ENCODE peak calls at places on chromosome 21, in seven cellular contexts. R is Karpas-422; K is pancreas; G is spleen; Z is CD4-positive, alpha-beta T cell; H is neuronal stem cell; X is brain microvascular endothelial cell. V is an unnamed sample.

GRCh38 chr21:35204125-35204524 is 155.0 kb upstream of the RUNX1 start:
- DNase-seq in G (no peak), H (no peak), Z (no peak), X (no peak), K (no peak), R (no peak), V (no peak)

GRCh38 chr21:33874161-33874560 is 41.4 kb downstream of the ATP5PO start:
- DNase-seq in G (peak), R (no peak), K (no peak), Z (no peak), H (no peak), X (no peak), V (no peak)

GRCh38 chr21:41746744-41747006 is 20.2 kb downstream of the RIPK4 start:
- DNase-seq in H (no peak), G (no peak), Z (no peak), R (no peak), X (no peak), K (no peak), V (no peak)

GRCh38 chr21:34276711-34277425 is 86.9 kb upstream of the KCNE2 start:
- DNase-seq in Z (no peak), K (no peak), X (no peak), G (no peak), H (no peak), R (no peak), V (no peak)

GRCh38 chr21:14959343-14959742 is 105.5 kb downstream of the NRIP1 start:
- DNase-seq in Z (no peak), R (no peak), X (no peak), K (no peak), H (no peak), G (no peak), V (no peak)

GRCh38 chr21:37965088-37965805 is 49.0 kb upstream of the KCNJ6 start:
- DNase-seq in K (no peak), R (no peak), Z (no peak), X (no peak), G (no peak), H (no peak), V (no peak)

GRCh38 chr21:38804617-38805281 is 980 bp upstream of the ETS2 start:
- DNase-seq in H (no peak), X (peak), R (peak), Z (no peak), K (peak), G (peak), V (peak)

GRCh38 chr21:25384782-25385181 is 222.5 kb downstream of the MRPL39 start:
- DNase-seq in R (no peak), Z (no peak), X (no peak), G (no peak), K (no peak), H (no peak), V (no peak)

GRCh38 chr21:35016071-35016470 is 33.0 kb downstream of the RUNX1 start:
- DNase-seq in K (no peak), G (no peak), H (no peak), Z (no peak), X (no peak), R (no peak), V (no peak)

GRCh38 chr21:39519835-39520234 is 68.1 kb downstream of the SH3BGR start:
- DNase-seq in Z (no peak), G (no peak), H (no peak), K (no peak), R (no peak), X (no peak), V (no peak)

GRCh38 chr21:18274370-18274769 is 29.7 kb downstream of the CHODL start:
- DNase-seq in G (no peak), H (no peak), K (no peak), X (no peak), Z (no peak), R (no peak), V (no peak)

GRCh38 chr21:42161957-42162681 is 56.8 kb upstream of the ABCG1 start:
- DNase-seq in H (no peak), X (no peak), Z (peak), G (no peak), R (no peak), K (no peak), V (no peak)

GRCh38 chr21:15730484-15731242 is 881 bp downstream of the USP25 start:
- DNase-seq in R (no peak), X (no peak), K (no peak), Z (no peak), G (no peak), H (peak), V (no peak)

GRCh38 chr21:42112857-42113256 is 41.7 kb downstream of the UMODL1 start:
- DNase-seq in R (no peak), K (no peak), X (peak), H (no peak), G (no peak), Z (no peak), V (no peak)

GRCh38 chr21:39051561-39051949 is 131.7 kb downstream of the PSMG1 start:
- DNase-seq in K (no peak), X (peak), Z (no peak), H (no peak), R (no peak), G (no peak), V (no peak)

GRCh38 chr21:42004406-42005199 is 5.6 kb downstream of the ZBTB21 start:
- DNase-seq in X (no peak), K (no peak), H (no peak), G (no peak), Z (no peak), R (no peak), V (no peak)

GRCh38 chr21:34242973-34243372 is 120.8 kb upstream of the KCNE2 start:
- DNase-seq in K (no peak), R (no peak), H (no peak), G (no peak), Z (no peak), X (no peak), V (no peak)

GRCh38 chr21:15986277-15986676 is 256.5 kb downstream of the USP25 start:
- DNase-seq in X (peak), G (no peak), Z (no peak), H (no peak), R (no peak), K (no peak), V (no peak)

GRCh38 chr21:14325575-14325974 is 57.4 kb downstream of the HSPA13 start:
- DNase-seq in G (no peak), R (no peak), X (no peak), K (no peak), H (no peak), Z (no peak), V (no peak)

GRCh38 chr21:25421327-25422028 is 185.8 kb downstream of the MRPL39 start:
- DNase-seq in R (peak), G (no peak), X (peak), H (peak), Z (peak), K (no peak), V (no peak)

GRCh38 chr21:41751621-41752020 is 15.2 kb downstream of the RIPK4 start:
- DNase-seq in X (no peak), G (peak), Z (no peak), R (no peak), H (no peak), K (no peak), V (no peak)

GRCh38 chr21:16418663-16419062 is 688.9 kb downstream of the USP25 start:
- DNase-seq in R (no peak), X (no peak), H (no peak), K (no peak), G (no peak), Z (no peak), V (no peak)

GRCh38 chr21:26679299-26679698 is 106.2 kb upstream of the CYYR1 start:
- DNase-seq in X (no peak), Z (no peak), H (no peak), K (no peak), R (no peak), G (no peak), V (no peak)

GRCh38 chr21:39187141-39187540 is 3.9 kb upstream of the PSMG1 start:
- DNase-seq in Z (no peak), H (no peak), G (no peak), R (no peak), K (no peak), X (no peak), V (no peak)

GRCh38 chr21:22763442-22763841 is 1765.2 kb downstream of the NCAM2 start:
- DNase-seq in K (no peak), Z (no peak), G (no peak), X (no peak), H (no peak), R (no peak), V (no peak)

GRCh38 chr21:34846601-34847112 is 177.9 kb downstream of the CLIC6 start:
- DNase-seq in K (no peak), X (peak), R (no peak), G (no peak), Z (no peak), H (peak), V (no peak)

GRCh38 chr21:38308010-38308784 is 51.4 kb downstream of the KCNJ15 start:
- DNase-seq in R (no peak), G (no peak), H (no peak), Z (no peak), K (no peak), X (no peak), V (no peak)

GRCh38 chr21:32463889-32464300 is 51.4 kb downstream of the EVA1C start:
- DNase-seq in X (peak), R (no peak), Z (no peak), K (no peak), H (no peak), G (no peak), V (no peak)

GRCh38 chr21:45479691-45480675 is 62.3 kb downstream of the SLC19A1 start:
- DNase-seq in K (no peak), X (no peak), R (no peak), H (no peak), G (no peak), Z (peak), V (no peak)

GRCh38 chr21:45478115-45478801 is 64.0 kb downstream of the SLC19A1 start:
- DNase-seq in K (no peak), G (peak), Z (peak), H (peak), X (peak), R (peak), V (peak)

GRCh38 chr21:45480701-45481500 is 61.3 kb downstream of the SLC19A1 start:
- DNase-seq in X (no peak), K (no peak), R (no peak), Z (no peak), H (no peak), G (no peak), V (no peak)

GRCh38 chr21:45477176-45478114 is 64.8 kb downstream of the SLC19A1 start:
- DNase-seq in G (no peak), Z (no peak), K (no peak), R (no peak), X (no peak), H (no peak), V (no peak)

GRCh38 chr21:45478816-45479669 is 63.2 kb downstream of the SLC19A1 start:
- DNase-seq in G (peak), X (no peak), R (no peak), K (no peak), Z (no peak), H (no peak), V (no peak)
- H3K27ac ChIP-seq in G (peak), X (no peak), R (no peak), K (no peak), Z (peak), H (no peak), V (no peak)

GRCh38 chr21:43912910-43913309 is 47.9 kb downstream of the AGPAT3 start:
- DNase-seq in X (no peak), K (no peak), Z (no peak), R (no peak), H (no peak), G (no peak), V (no peak)

GRCh38 chr21:43910460-43910859 is 45.4 kb downstream of the AGPAT3 start:
- DNase-seq in Z (no peak), K (no peak), G (no peak), R (no peak), H (no peak), X (no peak), V (no peak)

GRCh38 chr21:43909736-43910455 is 44.9 kb downstream of the AGPAT3 start:
- DNase-seq in R (no peak), X (no peak), K (no peak), H (no peak), Z (no peak), G (no peak), V (no peak)

GRCh38 chr21:43911935-43912487 is 47.0 kb downstream of the AGPAT3 start:
- DNase-seq in K (no peak), Z (no peak), G (no peak), R (no peak), H (no peak), X (no peak), V (no peak)

GRCh38 chr21:43911015-43911934 is 46.3 kb downstream of the AGPAT3 start:
- DNase-seq in K (no peak), Z (no peak), X (no peak), H (no peak), R (no peak), G (no peak), V (no peak)
- H3K27ac ChIP-seq in K (no peak), Z (no peak), X (no peak), H (no peak), R (no peak), G (no peak), V (no peak)

GRCh38 chr21:43771698-43772367 is 4.3 kb downstream of the CSTB start:
- DNase-seq in X (no peak), Z (no peak), G (no peak), K (no peak), H (no peak), R (no peak), V (no peak)

GRCh38 chr21:43771199-43771675 is 4.9 kb downstream of the CSTB start:
- DNase-seq in H (no peak), Z (no peak), G (no peak), R (no peak), X (no peak), K (no peak), V (no peak)

GRCh38 chr21:43770066-43770655 is 5.9 kb downstream of the CSTB start:
- DNase-seq in H (no peak), X (no peak), R (no peak), G (no peak), K (no peak), Z (no peak), V (no peak)

GRCh38 chr21:43774163-43774562 is 1.9 kb downstream of the CSTB start:
- DNase-seq in R (no peak), Z (no peak), H (no peak), X (no peak), G (no peak), K (no peak), V (no peak)

GRCh38 chr21:43772368-43772870 is 3.7 kb downstream of the CSTB start:
- DNase-seq in H (no peak), Z (no peak), G (no peak), R (no peak), K (no peak), X (no peak), V (no peak)
- H3K27ac ChIP-seq in H (no peak), Z (no peak), G (no peak), R (no peak), K (no peak), X (no peak), V (no peak)

GRCh38 chr21:36700295-36700960 is 1.5 kb downstream of the SIM2 start:
- DNase-seq in X (no peak), R (no peak), K (no peak), G (no peak), H (no peak), Z (no peak), V (no peak)

GRCh38 chr21:36701912-36702621 is 3.2 kb downstream of the SIM2 start:
- DNase-seq in R (no peak), Z (no peak), G (no peak), H (no peak), K (no peak), X (no peak), V (no peak)

GRCh38 chr21:36702622-36702968 is 3.7 kb downstream of the SIM2 start:
- DNase-seq in K (no peak), H (no peak), X (no peak), Z (no peak), G (no peak), R (no peak), V (no peak)

GRCh38 chr21:36699546-36700294 is 805 bp downstream of the SIM2 start:
- DNase-seq in H (no peak), X (no peak), R (no peak), G (no peak), K (no peak), Z (no peak), V (no peak)

DNA sequence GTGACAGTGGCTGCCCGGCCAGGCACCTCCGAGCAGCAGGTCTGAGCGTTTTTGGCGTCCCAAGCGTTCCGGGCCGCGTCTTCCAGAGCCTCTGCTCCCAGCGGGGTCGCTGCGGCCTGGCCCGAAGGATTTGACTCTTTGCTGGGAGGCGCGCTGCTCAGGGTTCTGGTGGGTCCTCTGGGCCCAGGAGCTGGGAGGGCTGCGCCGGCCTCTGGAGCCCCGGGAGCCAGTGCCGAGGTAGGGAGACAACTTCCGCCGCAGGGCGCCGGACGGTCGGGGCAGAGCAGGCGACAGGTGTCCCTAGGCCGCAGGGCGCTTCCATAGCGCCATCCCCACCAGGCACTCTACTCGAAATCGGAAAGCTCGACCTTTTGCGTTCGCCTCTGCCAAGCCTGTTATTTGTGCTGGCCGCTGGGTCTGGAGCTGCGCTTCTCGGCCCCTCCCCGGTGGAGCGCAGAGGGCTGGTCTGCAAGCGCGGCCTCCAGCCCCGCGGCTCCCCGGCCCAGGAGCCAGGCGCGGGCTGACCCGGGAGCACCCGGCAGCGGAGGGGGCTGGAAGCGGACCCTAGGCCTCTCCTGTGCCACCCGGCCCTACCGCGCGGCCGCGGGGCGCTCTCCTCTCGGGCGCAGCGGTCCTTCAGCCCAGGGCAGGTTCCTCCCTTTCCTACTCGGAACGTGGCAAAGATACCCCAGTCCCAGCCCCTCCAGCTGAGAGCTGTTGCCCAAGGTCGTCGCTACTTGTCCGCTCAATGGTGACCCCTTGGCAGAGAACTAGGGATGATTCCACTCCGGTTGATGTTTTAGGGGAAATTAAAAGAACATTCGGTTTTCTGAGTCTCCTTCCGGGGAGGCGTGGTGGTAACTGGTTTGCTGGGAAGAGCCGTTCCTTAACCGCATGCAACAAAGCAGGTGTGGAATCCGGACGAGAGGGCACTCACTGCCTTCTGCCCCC is 2.3 kb downstream of the SIM2 start:
- DNase-seq in H (peak), X (no peak), G (no peak), K (no peak), Z (no peak), R (no peak), V (no peak)
- H3K27ac ChIP-seq in H (no peak), X (no peak), G (no peak), K (no peak), Z (no peak), R (no peak), V (no peak)

GRCh38 chr21:36207577-36208320 is 51.1 kb downstream of the DOP1B start:
- DNase-seq in Z (no peak), G (no peak), X (peak), R (no peak), H (no peak), K (no peak), V (no peak)

GRCh38 chr21:36211660-36212512 is 55.3 kb downstream of the DOP1B start:
- DNase-seq in X (peak), K (no peak), Z (no peak), G (peak), R (no peak), H (no peak), V (no peak)

GRCh38 chr21:36210779-36211659 is 54.4 kb downstream of the DOP1B start:
- DNase-seq in R (no peak), G (peak), H (no peak), X (no peak), K (no peak), Z (no peak), V (no peak)

GRCh38 chr21:36208326-36209013 is 51.8 kb downstream of the DOP1B start:
- DNase-seq in Z (no peak), K (no peak), G (no peak), H (no peak), X (no peak), R (no peak), V (no peak)

DNA sequence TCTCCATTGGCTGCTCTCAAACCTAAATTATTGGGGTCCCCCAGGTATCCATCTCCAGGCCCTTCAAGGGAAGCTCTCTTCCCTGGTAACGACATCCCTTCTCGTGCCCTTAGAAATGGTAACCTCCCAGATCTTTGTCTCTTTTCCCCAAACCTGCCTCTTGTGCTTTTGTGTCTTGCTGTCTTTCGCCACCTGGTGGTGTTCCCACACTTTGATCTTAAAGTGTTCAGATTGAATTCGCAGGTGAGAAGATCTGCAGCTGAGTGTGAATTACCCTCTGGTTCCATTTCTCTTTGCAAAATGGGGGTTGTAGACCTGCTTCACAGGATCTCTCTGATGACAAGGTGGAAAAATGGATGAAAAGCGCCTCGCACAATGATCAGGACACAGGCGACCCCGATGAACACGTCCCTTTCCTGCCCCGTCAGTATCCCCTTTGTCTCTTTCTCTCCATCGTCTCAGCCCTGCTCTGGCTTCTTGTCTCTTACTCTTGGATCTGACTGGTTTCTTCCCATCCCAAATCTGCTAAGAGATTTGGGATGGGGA is 53.1 kb downstream of the DOP1B start:
- DNase-seq in R (peak), Z (peak), G (no peak), K (peak), X (peak), H (peak), V (no peak)
- H3K27ac ChIP-seq in R (no peak), Z (no peak), G (no peak), K (no peak), X (peak), H (no peak), V (no peak)

DNA sequence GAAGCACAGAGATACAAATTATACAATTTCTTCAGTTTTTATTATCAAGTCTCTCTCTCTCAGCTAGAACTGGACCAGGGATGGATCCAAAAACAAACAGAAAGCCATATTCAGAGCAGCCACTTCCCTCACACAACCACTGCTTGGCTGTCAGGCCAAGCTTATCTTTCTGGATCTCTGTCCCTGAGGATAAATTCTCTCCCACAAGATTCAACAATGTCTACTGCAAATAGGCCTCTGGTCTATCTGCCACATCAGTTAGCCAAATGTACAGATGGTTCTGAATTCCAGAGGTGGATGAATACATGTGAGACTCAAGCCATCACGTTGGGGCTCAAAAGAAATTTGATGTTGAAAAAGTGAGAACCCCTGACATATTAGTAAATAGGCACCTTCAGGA is 350.9 kb downstream of the LTN1 start:
- DNase-seq in K (no peak), H (no peak), G (no peak), R (peak), X (no peak), Z (no peak), V (no peak)
- H3K27ac ChIP-seq in K (no peak), H (no peak), G (no peak), R (no peak), X (no peak), Z (no peak), V (no peak)

V was measured in caudate nucleus.